ENCODE peak calls at places on chromosomes 16 and 17, in nine cellular contexts. U is tibial nerve, T is fibroblast of lung, O is heart left ventricle, B is keratinocyte, J is GM23338, D is cardiac muscle cell, A is mucosa of descending colon, Y is adrenal gland. H is an unnamed sample.

GRCh38 chr17:49862781-49863331 is 15.0 kb upstream of the TAC4 start:
- DNase-seq in T (no peak), D (peak; percentile 74), J (peak; percentile 40), U (no peak), B (no peak), A (no peak), O (no peak), Y (no peak), H (no peak)

GRCh38 chr17:79803997-79804855 is 7.3 kb upstream of the CBX8 start:
- DNase-seq in U (no peak), T (no peak), D (no peak), A (peak; percentile 64), J (peak; percentile 86), B (no peak), O (no peak), Y (no peak), H (no peak)

GRCh38 chr17:80693511-80693910 is 148.9 kb downstream of the RPTOR start:
- DNase-seq in T (no peak), O (no peak), B (no peak), A (no peak), Y (no peak), J (no peak), D (no peak), U (no peak), H (no peak)

GRCh38 chr17:44444735-44445105 is 55.3 kb upstream of the ITGA2B start:
- DNase-seq in J (no peak), Y (no peak), B (peak; percentile 21), T (peak; percentile 90), A (no peak), U (no peak), O (no peak), D (no peak), H (no peak)

GRCh38 chr17:77556408-77557068 is 402.0 kb upstream of the TNRC6C start:
- DNase-seq in T (no peak), U (no peak), A (no peak), D (no peak), Y (no peak), J (no peak), B (no peak), O (no peak), H (no peak)

GRCh38 chr16:3106205-3106928 is 6.0 kb upstream of the ZNF205 start:
- DNase-seq in B (no peak), Y (peak; percentile 94), O (peak; percentile 92), U (peak; percentile 76), J (peak; percentile 96), A (peak; percentile 95), T (peak; percentile 90), D (peak; percentile 95), H (no peak)

GRCh38 chr16:88649195-88649923 is 1.5 kb downstream of the CYBA start:
- DNase-seq in U (no peak), T (no peak), B (no peak), Y (no peak), A (peak; percentile 54), O (no peak), D (no peak), J (no peak), H (no peak)

GRCh38 chr17:74639704-74640142 is 16.2 kb upstream of the CD300E start:
- DNase-seq in D (no peak), J (no peak), O (no peak), U (no peak), Y (peak; percentile 31), B (no peak), T (no peak), A (no peak), H (no peak)

GRCh38 chr17:13002761-13003453 is 14.9 kb downstream of the ELAC2 start:
- DNase-seq in U (peak; percentile 97), T (peak; percentile 54), A (peak; percentile 79), B (no peak), Y (peak; percentile 88), D (peak; percentile 90), O (peak; percentile 67), J (peak; percentile 89), H (no peak)

GRCh38 chr17:45288825-45289224 is 26.9 kb upstream of the SPATA32 start:
- DNase-seq in T (peak; percentile 36), J (no peak), D (peak; percentile 40), O (peak; percentile 64), B (no peak), U (no peak), Y (no peak), A (no peak), H (no peak)

GRCh38 chr17:42944211-42944610 is 20.0 kb downstream of the AARSD1 start:
- DNase-seq in O (no peak), U (no peak), Y (no peak), T (no peak), D (no peak), B (no peak), A (no peak), J (no peak), H (no peak)

DNA sequence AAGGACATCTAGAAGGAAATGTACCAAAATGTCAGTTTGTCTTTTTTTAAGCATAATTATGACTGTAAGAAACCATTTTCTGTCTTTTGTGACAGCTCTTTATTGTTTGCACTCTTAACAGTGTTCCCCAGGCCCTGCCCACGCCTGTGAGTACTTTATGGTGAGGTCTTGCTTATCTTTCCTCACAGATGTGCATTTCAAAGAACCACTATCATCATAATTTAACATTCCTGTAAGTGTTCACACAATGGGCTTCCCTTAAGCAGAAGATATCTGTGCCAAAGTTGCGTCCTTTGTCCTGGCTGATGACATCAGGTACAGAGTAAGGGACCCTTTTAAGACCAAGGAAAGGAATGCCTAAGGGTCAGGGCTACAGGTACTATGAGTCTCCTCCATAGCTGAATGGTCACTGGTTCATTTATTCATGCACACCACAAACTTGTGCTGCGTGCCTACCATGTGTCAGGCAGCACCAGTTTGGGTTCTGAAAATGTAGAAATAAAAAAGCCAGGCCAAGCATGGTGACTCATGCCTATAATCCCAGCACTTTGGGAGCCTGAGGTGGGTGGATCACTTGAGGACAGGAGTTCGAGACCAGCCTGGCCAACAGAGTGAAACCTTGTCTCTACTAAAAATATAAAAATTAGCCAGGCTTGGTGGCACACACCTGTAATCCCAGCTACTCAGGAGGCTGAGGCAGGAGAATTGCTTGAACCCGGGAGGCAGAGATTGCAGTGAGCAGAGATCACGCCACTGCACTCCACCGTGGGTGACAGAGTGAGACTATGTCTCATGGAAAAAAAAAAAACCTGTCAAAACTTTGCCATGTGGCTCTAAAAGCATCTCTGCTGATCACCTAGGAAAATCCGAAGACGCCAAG is 55.4 kb upstream of the NLK start:
- DNase-seq in A (no peak), B (no peak), O (no peak), J (no peak), U (no peak), D (no peak), Y (no peak), T (peak; percentile 53), H (no peak)
- H3K4me3 ChIP-seq in A (no peak overlapping the region), B (no peak overlapping the region), O (no peak overlapping the region), J (no peak overlapping the region), U (no peak overlapping the region), D (no peak overlapping the region), Y (no peak overlapping the region), T (no peak overlapping the region), H (no peak overlapping the region)

GRCh38 chr17:50946223-50946890 is 80.2 kb upstream of the TOB1 start:
- DNase-seq in B (no peak), T (no peak), A (peak; percentile 55), Y (peak; percentile 24), U (no peak), D (no peak), J (no peak), O (no peak), H (no peak)
- H3K4me1 ChIP-seq in B (peaks cover 30% of the 10 kb centered on the region), T (peaks cover 24% of the 10 kb centered on the region), A (peaks cover 64% of the 10 kb centered on the region), Y (peaks cover 46% of the 10 kb centered on the region), U (no peaks in the 10 kb centered on the region), D (peaks cover 59% of the 10 kb centered on the region), J (peaks cover 20% of the 10 kb centered on the region), O (peaks cover 54% of the 10 kb centered on the region), H (peaks cover 17% of the 10 kb centered on the region)

DNA sequence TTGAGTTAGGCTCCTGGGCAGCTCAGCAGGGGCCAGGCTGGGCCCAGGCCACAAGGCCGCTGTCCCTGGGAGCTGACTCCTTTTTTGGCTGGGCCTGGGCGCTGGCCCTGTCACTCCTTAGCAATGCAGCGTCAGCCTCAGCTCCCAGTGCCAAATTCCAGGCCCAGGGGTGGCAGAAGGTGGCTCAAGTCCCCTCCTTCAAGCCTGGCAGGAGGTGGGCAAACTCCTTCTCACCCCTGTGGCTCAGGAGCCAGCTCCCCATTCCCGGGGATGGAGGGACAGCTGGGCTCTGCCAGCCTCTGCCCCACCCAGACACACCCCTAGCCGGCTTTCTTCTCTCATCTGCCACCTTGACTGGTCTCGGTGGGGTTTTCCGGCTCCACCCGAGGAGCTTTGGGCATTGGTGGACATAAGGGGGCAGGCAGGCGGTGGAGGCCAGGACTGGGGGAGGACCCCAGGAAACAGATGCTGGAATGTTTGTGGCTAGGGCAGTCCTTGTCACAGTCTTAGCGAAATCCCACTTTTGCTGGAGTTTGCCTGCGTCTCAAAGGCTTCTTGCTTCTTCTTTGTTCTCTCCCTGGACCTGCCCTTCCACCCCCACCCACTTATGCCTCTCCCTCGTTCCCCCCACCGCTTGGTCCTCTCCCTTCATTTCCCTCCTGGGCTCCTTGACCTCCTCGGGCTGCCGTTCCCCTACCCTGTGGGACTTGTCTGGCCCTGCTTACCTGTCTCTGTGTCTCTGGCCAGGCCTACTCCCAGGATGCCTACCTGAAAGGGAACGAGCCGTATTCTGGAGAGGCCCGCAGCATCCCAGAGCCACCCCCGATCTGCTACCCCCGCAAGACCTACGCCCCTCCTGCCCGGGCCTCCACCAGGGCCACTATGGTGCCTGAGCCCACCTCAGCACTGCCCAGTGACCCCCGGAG is 37.4 kb downstream of the ARHGAP23 start:
- DNase-seq in T (peak; percentile 84), O (peak; percentile 67), A (peak; percentile 38), B (no peak), U (peak; percentile 50), Y (peak; percentile 90), D (no peak), J (no peak), H (no peak)
- H3K4me3 ChIP-seq in T (peak overlapping the region; percentile 53), O (peak overlapping the region; percentile 45), A (no peak overlapping the region), B (peak overlapping the region; percentile 89), U (peak overlapping the region; percentile 46), Y (peak overlapping the region; percentile 38), D (no peak overlapping the region), J (no peak overlapping the region), H (no peak overlapping the region)

GRCh38 chr17:2798679-2799078 is 2.4 kb downstream of the RAP1GAP2 start:
- DNase-seq in U (no peak), J (peak; percentile 77), B (no peak), O (no peak), D (no peak), T (no peak), Y (no peak), A (no peak), H (no peak)

GRCh38 chr17:2796164-2797140 is at the start of gene RAP1GAP2:
- DNase-seq in A (peak; percentile 85), Y (peak; percentile 51), J (no peak), T (no peak), D (no peak), U (peak; percentile 34), O (peak; percentile 47), B (no peak), H (no peak)

GRCh38 chr17:2797632-2798031 is 1.4 kb downstream of the RAP1GAP2 start:
- DNase-seq in T (no peak), A (peak; percentile 87), B (no peak), U (no peak), O (no peak), J (no peak), Y (no peak), D (no peak), H (no peak)

GRCh38 chr17:2798188-2798587 is 1.9 kb downstream of the RAP1GAP2 start:
- DNase-seq in J (no peak), D (no peak), U (no peak), O (no peak), Y (no peak), T (no peak), A (no peak), B (no peak), H (no peak)

DNA sequence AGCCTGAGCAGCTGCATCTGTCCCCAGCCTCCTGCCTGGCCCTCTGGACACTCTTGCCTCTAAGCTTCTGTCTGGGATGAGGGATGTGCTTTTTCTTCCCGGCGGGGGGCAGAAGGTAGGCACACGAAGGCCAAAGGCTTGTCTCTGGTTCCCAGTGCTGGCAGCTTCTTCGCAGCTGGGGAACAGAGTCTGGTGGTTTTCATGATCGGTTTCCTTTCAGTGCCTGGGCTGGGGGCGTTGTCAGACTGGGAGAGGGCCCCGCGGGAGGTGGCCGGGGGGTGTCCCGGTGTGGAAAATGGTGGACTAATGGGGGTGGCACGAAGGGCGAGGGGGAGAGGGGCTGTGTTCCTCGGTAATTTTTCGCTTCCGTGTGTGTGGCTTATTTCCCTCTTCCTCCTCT is 988 bp downstream of the RAP1GAP2 start:
- DNase-seq in B (no peak), U (no peak), O (no peak), A (peak; percentile 63), D (no peak), Y (no peak), J (no peak), T (no peak), H (no peak)
- H3K4me1 ChIP-seq in B (no peaks in the 10 kb centered on the region), U (no peaks in the 10 kb centered on the region), O (peaks cover 7% of the 10 kb centered on the region), A (peaks cover 26% of the 10 kb centered on the region), D (no peaks in the 10 kb centered on the region), Y (peaks cover 8% of the 10 kb centered on the region), J (peaks cover 4% of the 10 kb centered on the region), T (no peaks in the 10 kb centered on the region), H (peaks cover 2% of the 10 kb centered on the region)